ENCODE peak calls at places on chromosome 19, in seven cellular contexts. V, N, P, S, I, Y and D are unnamed samples.

GRCh38 chr19:49807174-49807830 is 5.8 kb downstream of the FUZ start:
- DNase-seq in P (no peak), V (no peak), I (no peak), N (no peak), S (peak; percentile 14), Y (peak; percentile 29), D (no peak)

GRCh38 chr19:21326169-21326568 is 3.0 kb downstream of the ZNF708 start:
- DNase-seq in V (no peak), S (no peak), Y (no peak), P (no peak), N (no peak), I (no peak), D (no peak)

GRCh38 chr19:48967346-48968178 is 2.5 kb downstream of the FTL start:
- DNase-seq in Y (no peak), I (no peak), P (no peak), S (no peak), N (peak; percentile 59), V (peak; percentile 42), D (no peak)

GRCh38 chr19:41753936-41754529 is 1.3 kb upstream of the CEACAM6 start:
- DNase-seq in N (peak; percentile 56), S (peak; percentile 71), Y (no peak), V (no peak), P (peak; percentile 77), I (no peak), D (no peak)

GRCh38 chr19:27765912-27766725 is 1446.8 kb downstream of the UQCRFS1 start:
- DNase-seq in N (no peak), S (no peak), P (no peak), I (no peak), Y (no peak), V (no peak), D (no peak)

GRCh38 chr19:1387684-1388636 is 4.3 kb downstream of the NDUFS7 start:
- DNase-seq in S (no peak), I (no peak), N (no peak), V (no peak), P (no peak), Y (no peak), D (no peak)

GRCh38 chr19:38661996-38662395 is 14.5 kb downstream of the ACTN4 start:
- DNase-seq in V (no peak), I (no peak), N (no peak), S (no peak), Y (no peak), P (no peak), D (no peak)

GRCh38 chr19:39539165-39539518 is 819 bp downstream of the EID2 start:
- DNase-seq in V (peak; percentile 63), P (no peak), Y (no peak), N (peak; percentile 25), I (no peak), S (no peak), D (peak; percentile 56)

GRCh38 chr19:7942981-7943443 is 454 bp downstream of the TIMM44 start:
- DNase-seq in Y (no peak), P (no peak), S (no peak), V (no peak), I (no peak), N (peak; percentile 34), D (no peak)

GRCh38 chr19:39270091-39270871 is 2.1 kb downstream of the IFNL2 start:
- DNase-seq in Y (no peak), V (no peak), N (no peak), P (no peak), I (no peak), S (no peak), D (no peak)

GRCh38 chr19:17629760-17630159 is 58.4 kb downstream of the UNC13A start:
- DNase-seq in Y (no peak), P (no peak), I (no peak), S (no peak), V (no peak), N (no peak), D (no peak)

GRCh38 chr19:1105217-1105872 is 1.6 kb downstream of the GPX4 start:
- DNase-seq in P (no peak), V (no peak), I (no peak), S (no peak), Y (peak; percentile 58), N (no peak), D (no peak)

GRCh38 chr19:12187625-12188024 is 24.7 kb downstream of the ZNF136 start:
- DNase-seq in Y (no peak), P (no peak), I (no peak), N (no peak), V (no peak), S (no peak), D (no peak)

GRCh38 chr19:49165865-49166301 is 8.3 kb downstream of the TRPM4 start:
- DNase-seq in I (no peak), Y (no peak), N (no peak), P (no peak), S (no peak), V (no peak), D (no peak)

GRCh38 chr19:35557539-35558399 is 5.7 kb downstream of the ATP4A start:
- DNase-seq in Y (peak; percentile 73), N (peak; percentile 46), P (peak; percentile 36), I (no peak), S (peak; percentile 38), V (peak; percentile 25), D (no peak)

GRCh38 chr19:55253842-55254624 is 4.8 kb downstream of the PPP6R1 start:
- DNase-seq in V (no peak), Y (no peak), N (peak; percentile 90), I (no peak), S (peak; percentile 75), P (peak; percentile 75), D (no peak)

GRCh38 chr19:34808566-34808965 is 35.6 kb upstream of the ZNF599 start:
- DNase-seq in V (peak; percentile 56), P (no peak), Y (no peak), I (peak; percentile 20), N (no peak), S (no peak), D (peak; percentile 40)

GRCh38 chr19:29385191-29385795 is 140.5 kb upstream of the VSTM2B start:
- DNase-seq in N (no peak), V (no peak), Y (no peak), S (no peak), P (no peak), I (no peak), D (no peak)

GRCh38 chr19:2044709-2045500 is 6.1 kb downstream of the MKNK2 start:
- DNase-seq in P (no peak), S (no peak), Y (no peak), V (no peak), N (peak; percentile 30), I (no peak), D (no peak)

GRCh38 chr19:56270676-56271075 is 1.9 kb upstream of the EDDM13 start:
- DNase-seq in P (no peak), S (peak; percentile 2), I (no peak), V (no peak), Y (no peak), N (no peak), D (no peak)

GRCh38 chr19:11324079-11324661 is 15.3 kb downstream of the RAB3D start:
- DNase-seq in N (peak; percentile 90), S (peak; percentile 48), P (peak; percentile 52), V (peak; percentile 85), Y (peak; percentile 64), I (peak; percentile 65), D (no peak)

GRCh38 chr19:3868770-3869456 is at the start of gene ZFR2:
- DNase-seq in S (peak; percentile 22), N (no peak), V (no peak), Y (no peak), P (peak; percentile 14), I (no peak), D (no peak)

GRCh38 chr19:56637976-56638555 is 4.9 kb upstream of the SMIM17 start:
- DNase-seq in Y (peak; percentile 80), N (peak; percentile 30), S (no peak), I (peak; percentile 21), P (peak; percentile 69), V (peak; percentile 71), D (peak; percentile 70)

GRCh38 chr19:42497492-42498226 is 30.6 kb downstream of the CEACAM1 start:
- DNase-seq in S (no peak), N (peak; percentile 70), P (no peak), I (no peak), Y (no peak), V (no peak), D (no peak)

GRCh38 chr19:54096642-54097106 is 3.9 kb downstream of the OSCAR start:
- DNase-seq in I (no peak), Y (peak; percentile 42), V (peak; percentile 42), S (no peak), N (no peak), P (peak; percentile 28), D (no peak)

GRCh38 chr19:6766357-6767080 is 716 bp downstream of the SH2D3A start:
- DNase-seq in N (no peak), V (no peak), I (no peak), Y (no peak), S (no peak), P (no peak), D (no peak)

GRCh38 chr19:1590641-1591397 is 1.8 kb downstream of the MBD3 start:
- DNase-seq in I (no peak), N (peak; percentile 67), Y (no peak), S (no peak), P (peak; percentile 39), V (no peak), D (no peak)

GRCh38 chr19:49614096-49614857 is 23.3 kb downstream of the PRR12 start:
- DNase-seq in P (no peak), I (peak; percentile 27), S (no peak), V (peak; percentile 83), N (peak; percentile 48), Y (no peak), D (peak; percentile 94)

GRCh38 chr19:51311388-51312257 is at the start of gene IGLON5:
- DNase-seq in N (no peak), I (no peak), V (no peak), Y (no peak), S (no peak), P (no peak), D (no peak)

GRCh38 chr19:47047931-47048399 is 459 bp downstream of the TMEM160 start:
- DNase-seq in N (peak; percentile 90), S (peak; percentile 60), V (peak; percentile 79), Y (peak; percentile 81), P (peak; percentile 86), I (peak; percentile 74), D (peak; percentile 92)

GRCh38 chr19:30791116-30791515 is 418.9 kb downstream of the ZNF536 start:
- DNase-seq in V (no peak), P (no peak), I (no peak), N (no peak), Y (no peak), S (no peak), D (no peak)

GRCh38 chr19:7215176-7215575 is 79.0 kb downstream of the INSR start:
- DNase-seq in P (no peak), V (no peak), N (peak; percentile 59), S (no peak), I (no peak), Y (no peak), D (no peak)